ENCODE peak calls at places on chromosome 13, in seven cellular contexts. S, U, M, P, D, X and W are unnamed samples.

GRCh38 chr13:30319703-30320102 is 12.4 kb upstream of the KATNAL1 start:
- DNase-seq in S (no peak), U (no peak), M (peak), P (no peak), D (no peak), X (no peak), W (no peak)

GRCh38 chr13:99956473-99957349 is 14.9 kb downstream of the ZIC5 start:
- DNase-seq in S (no peak), U (no peak), M (no peak), P (peak), D (no peak), X (no peak), W (peak)

GRCh38 chr13:97720881-97721280 is 232.6 kb upstream of the IPO5 start:
- DNase-seq in S (no peak), U (no peak), M (no peak), P (no peak), D (no peak), X (no peak), W (no peak)

GRCh38 chr13:113170503-113170902 is 12.1 kb downstream of the PROZ start:
- DNase-seq in S (no peak), U (no peak), M (no peak), P (no peak), D (no peak), X (no peak), W (no peak)

GRCh38 chr13:50230365-50230978 is 215.2 kb downstream of the KCNRG start:
- DNase-seq in S (no peak), U (no peak), M (peak), P (no peak), D (no peak), X (no peak), W (no peak)

GRCh38 chr13:20190481-20191310 is 2.0 kb downstream of the GJB2 start:
- DNase-seq in S (no peak), U (no peak), M (peak), P (no peak), D (peak), X (no peak), W (no peak)

GRCh38 chr13:47397739-47398138 is 500.9 kb upstream of the HTR2A start:
- DNase-seq in S (no peak), U (no peak), M (peak), P (no peak), D (no peak), X (no peak), W (no peak)

GRCh38 chr13:23510544-23510916 is 59.7 kb upstream of the TNFRSF19 start:
- DNase-seq in S (no peak), U (no peak), M (no peak), P (no peak), D (no peak), X (no peak), W (no peak)

GRCh38 chr13:25267715-25268114 is 19.6 kb downstream of the MTMR6 start:
- DNase-seq in S (no peak), U (no peak), M (peak), P (no peak), D (no peak), X (no peak), W (no peak)